ENCODE peak calls at places on chromosomes 11 and 22, in four cellular contexts. D, Z, V and S are unnamed samples.

GRCh38 chr22:29298641-29299040 is 7.8 kb upstream of the GAS2L1 start:
- DNase-seq in D (no peak), Z (peak; percentile 34), V (no peak), S (no peak)

GRCh38 chr11:134228625-134229024 is 4.2 kb downstream of the VPS26B start:
- DNase-seq in D (no peak), Z (no peak), V (no peak), S (no peak)

GRCh38 chr11:2693851-2694261 is 5.9 kb downstream of the KCNQ1OT1 start:
- DNase-seq in D (peak; percentile 83), Z (peak; percentile 59), V (no peak), S (no peak)

GRCh38 chr11:37811349-37811748 is 1213.3 kb upstream of the RAG2 start:
- DNase-seq in D (peak; percentile 43), Z (no peak), V (no peak), S (no peak)

GRCh38 chr11:132286106-132286505 is 915.7 kb downstream of the NTM start:
- DNase-seq in D (no peak), Z (no peak), V (no peak), S (no peak)

GRCh38 chr11:103659743-103660142 is 376.7 kb upstream of the DDI1 start:
- DNase-seq in D (no peak), Z (no peak), V (no peak), S (no peak)

GRCh38 chr22:31106651-31107205 is 640 bp downstream of the SELENOM start:
- DNase-seq in D (no peak), Z (no peak), V (no peak), S (no peak)

GRCh38 chr22:44743804-44744211 is 8.6 kb upstream of the ARHGAP8 start:
- DNase-seq in D (no peak), Z (no peak), V (no peak), S (no peak)

GRCh38 chr22:17853066-17853465 is 78.8 kb upstream of the BID start:
- DNase-seq in D (no peak), Z (no peak), V (no peak), S (no peak)

GRCh38 chr11:39239553-39239952 is 2219.9 kb downstream of the LRRC4C start:
- DNase-seq in D (no peak), Z (no peak), V (no peak), S (no peak)

GRCh38 chr11:19987243-19987870 is 172.9 kb downstream of the DBX1 start:
- DNase-seq in D (no peak), Z (no peak), V (no peak), S (no peak)

GRCh38 chr11:45042560-45042959 is 91.9 kb upstream of the TP53I11 start:
- DNase-seq in D (no peak), Z (no peak), V (no peak), S (no peak)

GRCh38 chr11:129115652-129116585 is 76.2 kb downstream of the ARHGAP32 start:
- DNase-seq in D (no peak), Z (no peak), V (no peak), S (no peak)

GRCh38 chr11:64207247-64208085 is 945 bp downstream of the FERMT3 start:
- DNase-seq in D (no peak), Z (peak; percentile 86), V (no peak), S (no peak)

GRCh38 chr22:24875862-24876506 is 70.0 kb downstream of the SGSM1 start:
- DNase-seq in D (peak; percentile 92), Z (no peak), V (no peak), S (no peak)

GRCh38 chr11:112132737-112133136 is 31.2 kb downstream of the IL18 start:
- DNase-seq in D (no peak), Z (no peak), V (no peak), S (no peak)

GRCh38 chr22:22926359-22927195 is 39.0 kb downstream of the IGLL5 start:
- DNase-seq in D (peak; percentile 59), Z (no peak), V (no peak), S (no peak)

GRCh38 chr11:102050927-102051575 is 3.8 kb downstream of the CFAP300 start:
- DNase-seq in D (no peak), Z (no peak), V (no peak), S (no peak)

GRCh38 chr22:35375031-35375430 is 5.9 kb upstream of the HMOX1 start:
- DNase-seq in D (no peak), Z (no peak), V (no peak), S (no peak)

DNA sequence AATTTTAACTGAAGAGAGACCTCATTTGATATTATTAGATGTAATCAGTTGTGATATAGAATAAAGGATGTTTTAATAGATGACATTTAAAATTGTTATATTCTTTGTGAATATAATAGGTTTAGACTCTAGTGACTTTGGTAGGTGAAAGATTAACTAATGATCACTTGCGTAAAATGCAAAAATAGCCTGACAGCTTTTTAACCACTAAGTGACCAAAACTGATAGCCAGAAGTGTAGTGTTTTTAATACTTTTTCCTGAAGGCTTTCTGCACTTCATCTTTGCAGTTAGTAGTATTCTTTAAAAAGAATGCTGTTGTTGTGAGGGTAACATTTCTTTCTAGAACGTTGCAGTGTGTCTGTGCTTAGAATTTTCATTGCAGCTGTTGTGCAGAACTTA is 5.1 kb downstream of the CAPRIN1 start:
- DNase-seq in D (no peak), Z (no peak), V (no peak), S (no peak)
- H3K4me1 ChIP-seq in D (peaks cover 3% of the 10 kb centered on the region), Z (no peaks in the 10 kb centered on the region), V (peaks cover 8% of the 10 kb centered on the region), S (peaks cover 58% of the 10 kb centered on the region)

GRCh38 chr22:46650078-46650810 is 30.1 kb downstream of the GRAMD4 start:
- DNase-seq in D (no peak), Z (no peak), V (no peak), S (no peak)
- H3K4me1 ChIP-seq in D (no peaks in the 10 kb centered on the region), Z (no peaks in the 10 kb centered on the region), V (peaks cover 11% of the 10 kb centered on the region), S (peaks cover 22% of the 10 kb centered on the region)

GRCh38 chr11:76379811-76380160 is 1.1 kb downstream of the THAP12 start:
- DNase-seq in D (no peak), Z (no peak), V (no peak), S (no peak)

GRCh38 chr11:76380977-76381719 is at the start of the genes GVQW3 and THAP12:
- DNase-seq in D (peak; percentile 98), Z (peak; percentile 99), V (peak; percentile 96), S (peak; percentile 98)

GRCh38 chr11:76380161-76380976 is 563 bp downstream of the THAP12 start:
- DNase-seq in D (peak; percentile 75), Z (peak; percentile 84), V (peak; percentile 9), S (peak; percentile 36)

GRCh38 chr11:76382209-76382608 is 1.1 kb downstream of the GVQW3 start:
- DNase-seq in D (no peak), Z (no peak), V (no peak), S (no peak)

GRCh38 chr11:76376746-76377558 is 4.0 kb downstream of the THAP12 start:
- DNase-seq in D (no peak), Z (no peak), V (no peak), S (no peak)
- H3K4me1 ChIP-seq in D (no peaks in the 10 kb centered on the region), Z (no peaks in the 10 kb centered on the region), V (no peaks in the 10 kb centered on the region), S (peaks cover 76% of the 10 kb centered on the region)

GRCh38 chr11:836700-837099 is 3.9 kb downstream of the CD151 start:
- DNase-seq in D (no peak), Z (no peak), V (no peak), S (no peak)
- H3K4me1 ChIP-seq in D (peaks cover 7% of the 10 kb centered on the region), Z (no peaks in the 10 kb centered on the region), V (peaks cover 29% of the 10 kb centered on the region), S (peaks cover 85% of the 10 kb centered on the region)

DNA sequence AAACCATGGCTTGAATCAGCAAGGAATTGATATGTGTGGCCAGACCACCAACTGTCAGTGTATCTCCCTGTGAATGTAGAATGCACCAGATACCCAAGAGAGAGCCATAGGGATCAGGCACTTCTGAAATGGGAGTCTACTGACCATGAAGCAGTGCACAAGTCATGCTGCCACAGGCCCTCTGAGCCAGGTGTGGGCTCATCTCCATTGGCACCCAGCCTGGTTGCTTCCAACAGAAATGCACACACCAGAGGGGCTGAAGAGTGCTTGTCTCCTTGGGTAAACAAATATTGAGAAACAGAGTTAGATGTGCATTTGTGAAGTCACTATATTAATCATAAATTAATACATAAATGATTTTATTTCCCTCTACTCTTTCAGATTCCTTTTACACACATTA is 28.4 kb upstream of the PANX1 start:
- DNase-seq in D (no peak), Z (no peak), V (no peak), S (no peak)
- H3K4me1 ChIP-seq in D (no peaks in the 10 kb centered on the region), Z (no peaks in the 10 kb centered on the region), V (no peaks in the 10 kb centered on the region), S (no peaks in the 10 kb centered on the region)

GRCh38 chr11:93524868-93525267 is 18.3 kb downstream of the SMCO4 start:
- DNase-seq in D (no peak), Z (no peak), V (no peak), S (no peak)
- H3K4me1 ChIP-seq in D (no peaks in the 10 kb centered on the region), Z (peaks cover 4% of the 10 kb centered on the region), V (peaks cover 4% of the 10 kb centered on the region), S (peaks cover 67% of the 10 kb centered on the region)

GRCh38 chr11:75301131-75301530 is 50.3 kb downstream of the ARRB1 start:
- DNase-seq in D (no peak), Z (peak; percentile 44), V (no peak), S (no peak)
- H3K4me1 ChIP-seq in D (no peaks in the 10 kb centered on the region), Z (no peaks in the 10 kb centered on the region), V (no peaks in the 10 kb centered on the region), S (peaks cover 19% of the 10 kb centered on the region)

GRCh38 chr11:35980646-35981402 is 37.0 kb downstream of the LDLRAD3 start:
- DNase-seq in D (no peak), Z (no peak), V (no peak), S (no peak)

GRCh38 chr11:35982061-35982460 is 38.2 kb downstream of the LDLRAD3 start:
- DNase-seq in D (no peak), Z (no peak), V (no peak), S (no peak)

GRCh38 chr11:35983965-35984364 is 40.1 kb downstream of the LDLRAD3 start:
- DNase-seq in D (no peak), Z (no peak), V (no peak), S (no peak)

GRCh38 chr11:35978891-35979290 is 35.0 kb downstream of the LDLRAD3 start:
- DNase-seq in D (no peak), Z (no peak), V (no peak), S (no peak)

GRCh38 chr11:35981581-35981980 is 37.7 kb downstream of the LDLRAD3 start:
- DNase-seq in D (no peak), Z (no peak), V (no peak), S (no peak)
- H3K4me1 ChIP-seq in D (peaks cover 3% of the 10 kb centered on the region), Z (no peaks in the 10 kb centered on the region), V (no peaks in the 10 kb centered on the region), S (no peaks in the 10 kb centered on the region)

DNA sequence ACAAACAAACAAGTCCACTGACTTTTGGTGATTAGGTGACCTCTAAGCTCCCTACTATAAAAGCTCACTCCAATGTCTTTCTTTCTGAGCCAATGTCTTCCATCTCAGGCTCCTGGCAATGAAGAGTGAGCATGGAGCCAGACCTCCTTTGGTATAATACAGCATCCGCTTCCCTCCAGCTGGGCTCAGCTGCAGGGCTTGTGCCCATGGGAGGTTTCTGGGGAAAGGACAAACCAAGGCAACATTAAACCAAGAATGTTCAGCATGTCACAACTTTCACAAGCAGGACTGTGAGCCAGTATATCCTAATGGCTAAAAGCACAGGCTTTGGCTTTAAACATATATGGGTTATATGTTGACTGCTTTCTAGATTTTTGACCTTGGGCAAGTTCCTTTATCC is 58.8 kb downstream of the EHF start:
- DNase-seq in D (no peak), Z (no peak), V (no peak), S (no peak)
- H3K4me1 ChIP-seq in D (peaks cover 5% of the 10 kb centered on the region), Z (no peaks in the 10 kb centered on the region), V (no peaks in the 10 kb centered on the region), S (peaks cover 7% of the 10 kb centered on the region)